ENCODE peak calls at places on chromosomes 2 and 18, in seven cellular contexts. Q is GM12891, W is H1, D is K562, U is SK-N-SH, R is GM12878, Y is HepG2. E is an unnamed sample.

GRCh38 chr2:221680548-221680947 is 108.4 kb upstream of the EPHA4 start:
- DNase-seq in U (no peak), D (no peak), R (no peak), W (no peak), Q (no peak), Y (no peak), E (no peak)

GRCh38 chr2:128413014-128413717 is 94.5 kb upstream of the HS6ST1 start:
- DNase-seq in Q (no peak), R (no peak), W (peak), U (no peak), D (no peak), Y (no peak), E (no peak)

GRCh38 chr2:134075204-134075603 is 178.7 kb upstream of the MGAT5 start:
- DNase-seq in R (no peak), U (no peak), Q (no peak), Y (no peak), D (no peak), W (no peak), E (no peak)

GRCh38 chr2:49988301-49988700 is 834.0 kb upstream of the FSHR start:
- DNase-seq in R (no peak), D (no peak), U (no peak), Q (no peak), Y (no peak), W (no peak), E (no peak)

GRCh38 chr2:215499330-215499729 is 63.5 kb upstream of the FN1 start:
- DNase-seq in Q (no peak), Y (no peak), U (no peak), R (no peak), D (no peak), W (no peak), E (no peak)

GRCh38 chr2:106161938-106162814 is 31.9 kb downstream of the UXS1 start:
- DNase-seq in Y (no peak), R (no peak), W (no peak), Q (no peak), D (peak), U (no peak), E (no peak)

GRCh38 chr2:233966388-233966787 is 49.2 kb downstream of the TRPM8 start:
- DNase-seq in U (no peak), D (no peak), R (no peak), Q (no peak), Y (no peak), W (no peak), E (no peak)

GRCh38 chr2:40740419-40740818 is 288.5 kb upstream of the SLC8A1 start:
- DNase-seq in U (no peak), Y (peak), W (no peak), D (no peak), R (no peak), Q (no peak), E (no peak)

GRCh38 chr2:241111443-241111810 is 9.3 kb upstream of the MTERF4 start:
- DNase-seq in U (no peak), R (no peak), Q (no peak), W (no peak), Y (no peak), D (no peak), E (peak)

GRCh38 chr2:6965071-6965795 is 48.0 kb downstream of the RNF144A start:
- DNase-seq in Y (no peak), R (no peak), U (no peak), D (no peak), Q (no peak), W (no peak), E (no peak)

GRCh38 chr2:152491139-152491472 is 156.1 kb downstream of the FMNL2 start:
- DNase-seq in D (no peak), W (no peak), Q (no peak), U (no peak), Y (no peak), R (no peak), E (no peak)

GRCh38 chr2:200406379-200406778 is 99.9 kb downstream of the SPATS2L start:
- DNase-seq in Y (peak), D (no peak), U (no peak), Q (no peak), R (no peak), W (no peak), E (no peak)

GRCh38 chr2:67871696-67872320 is 191.0 kb downstream of the C1D start:
- DNase-seq in Q (no peak), D (no peak), W (no peak), Y (no peak), U (no peak), R (no peak), E (no peak)

GRCh38 chr2:20080415-20080814 is 29.0 kb upstream of the LAPTM4A start:
- DNase-seq in W (no peak), U (no peak), Y (no peak), R (no peak), D (peak), Q (no peak), E (no peak)

GRCh38 chr2:19021721-19022120 is 336.7 kb downstream of the OSR1 start:
- DNase-seq in U (no peak), Y (peak), Q (no peak), R (no peak), D (no peak), W (no peak), E (no peak)

GRCh38 chr2:205511221-205511620 is 171.1 kb upstream of the NRP2 start:
- DNase-seq in D (no peak), Y (no peak), R (no peak), U (no peak), Q (no peak), W (no peak), E (no peak)

GRCh38 chr2:8448822-8449577 is 232.9 kb upstream of the ID2 start:
- DNase-seq in Q (no peak), R (no peak), W (no peak), D (no peak), Y (no peak), U (peak), E (no peak)

GRCh38 chr2:224689539-224689938 is 26.6 kb downstream of the CCDC195 start:
- DNase-seq in U (no peak), R (no peak), Y (no peak), D (no peak), W (no peak), Q (no peak), E (no peak)

GRCh38 chr2:130264501-130264900 is 66.3 kb upstream of the TUBA3E start:
- DNase-seq in D (no peak), W (no peak), U (no peak), Q (no peak), Y (no peak), R (no peak), E (no peak)

GRCh38 chr2:33071591-33071990 is 124.8 kb downstream of the LTBP1 start:
- DNase-seq in D (no peak), U (no peak), W (no peak), Q (no peak), Y (no peak), R (no peak), E (no peak)

GRCh38 chr2:86020984-86021383 is 84.7 kb downstream of the POLR1A start:
- DNase-seq in Q (no peak), Y (no peak), D (no peak), R (no peak), W (no peak), U (no peak), E (no peak)

GRCh38 chr2:124088621-124089020 is 63.5 kb downstream of the CNTNAP5 start:
- DNase-seq in Y (no peak), U (no peak), R (no peak), W (no peak), Q (no peak), D (no peak), E (no peak)

GRCh38 chr2:53740170-53740569 is 27.4 kb upstream of the CHAC2 start:
- DNase-seq in D (peak), U (peak), Q (no peak), R (no peak), Y (peak), W (no peak), E (no peak)

GRCh38 chr18:56570971-56571370 is 67.4 kb downstream of the TXNL1 start:
- DNase-seq in Q (no peak), W (no peak), D (no peak), Y (peak), U (no peak), R (no peak), E (no peak)

GRCh38 chr2:46276652-46277051 is 20.6 kb upstream of the EPAS1 start:
- DNase-seq in Q (no peak), W (no peak), D (no peak), Y (no peak), R (no peak), U (no peak), E (no peak)

GRCh38 chr18:22545091-22545795 is 127.5 kb upstream of the CTAGE1 start:
- DNase-seq in Y (no peak), Q (no peak), W (no peak), D (no peak), U (no peak), R (no peak), E (no peak)

GRCh38 chr2:20242727-20243377 is 17.9 kb upstream of the SDC1 start:
- DNase-seq in Y (peak), W (peak), Q (no peak), D (no peak), R (no peak), U (peak), E (no peak)

DNA sequence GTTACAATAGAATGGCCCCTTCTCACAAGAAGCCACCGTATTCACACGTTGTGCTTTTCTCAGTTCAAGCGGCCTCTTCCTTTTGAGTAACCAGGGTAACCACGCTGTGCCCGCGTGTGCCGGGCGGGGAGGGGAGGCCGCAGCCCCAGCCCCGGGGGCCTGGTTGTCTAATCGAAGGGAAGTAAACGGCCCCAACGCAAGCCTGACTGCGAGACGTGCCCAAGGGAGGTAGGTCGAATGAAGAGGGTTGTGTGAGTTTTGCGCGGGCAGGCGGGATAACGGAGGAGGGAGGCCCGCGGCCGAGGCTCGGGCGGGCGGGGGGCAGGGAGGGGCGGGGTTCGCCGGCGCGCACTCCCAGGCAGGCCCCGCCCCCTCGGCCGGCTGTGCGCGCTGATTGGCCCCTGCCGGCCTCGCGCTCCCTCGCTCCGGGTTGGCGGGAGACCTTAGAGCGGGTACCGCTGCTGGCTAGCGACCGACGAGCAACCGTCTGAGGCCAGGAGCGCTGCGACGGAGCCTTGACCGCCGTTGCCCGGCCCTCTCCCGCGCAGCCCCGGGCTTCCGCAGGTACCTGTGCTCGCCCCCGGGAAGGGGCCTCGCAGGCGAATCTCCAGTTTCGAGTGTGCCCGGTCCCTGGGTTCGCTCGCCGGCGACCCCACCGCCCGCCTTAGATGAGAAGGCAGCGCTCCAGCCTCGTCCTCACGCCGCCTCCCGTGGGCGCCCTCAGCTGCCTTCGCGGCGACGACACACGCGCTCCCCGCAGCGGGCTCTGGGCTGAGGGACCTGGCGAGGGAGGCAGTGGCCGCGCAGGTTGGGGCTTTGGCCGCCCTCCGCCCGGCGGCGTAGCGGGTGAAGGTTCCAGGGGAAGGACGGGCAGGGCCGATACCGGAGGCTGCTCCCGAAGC is at the start of gene SPDYA:
- DNase-seq in Q (peak), R (no peak), W (peak), Y (no peak), D (no peak), U (peak), E (peak)
- TF ChIP-seq POLR2AphosphoS5 in Q (no peak), R (no peak), W (no peak), Y (no peak), D (no peak), U (peak), E (no peak)

DNA sequence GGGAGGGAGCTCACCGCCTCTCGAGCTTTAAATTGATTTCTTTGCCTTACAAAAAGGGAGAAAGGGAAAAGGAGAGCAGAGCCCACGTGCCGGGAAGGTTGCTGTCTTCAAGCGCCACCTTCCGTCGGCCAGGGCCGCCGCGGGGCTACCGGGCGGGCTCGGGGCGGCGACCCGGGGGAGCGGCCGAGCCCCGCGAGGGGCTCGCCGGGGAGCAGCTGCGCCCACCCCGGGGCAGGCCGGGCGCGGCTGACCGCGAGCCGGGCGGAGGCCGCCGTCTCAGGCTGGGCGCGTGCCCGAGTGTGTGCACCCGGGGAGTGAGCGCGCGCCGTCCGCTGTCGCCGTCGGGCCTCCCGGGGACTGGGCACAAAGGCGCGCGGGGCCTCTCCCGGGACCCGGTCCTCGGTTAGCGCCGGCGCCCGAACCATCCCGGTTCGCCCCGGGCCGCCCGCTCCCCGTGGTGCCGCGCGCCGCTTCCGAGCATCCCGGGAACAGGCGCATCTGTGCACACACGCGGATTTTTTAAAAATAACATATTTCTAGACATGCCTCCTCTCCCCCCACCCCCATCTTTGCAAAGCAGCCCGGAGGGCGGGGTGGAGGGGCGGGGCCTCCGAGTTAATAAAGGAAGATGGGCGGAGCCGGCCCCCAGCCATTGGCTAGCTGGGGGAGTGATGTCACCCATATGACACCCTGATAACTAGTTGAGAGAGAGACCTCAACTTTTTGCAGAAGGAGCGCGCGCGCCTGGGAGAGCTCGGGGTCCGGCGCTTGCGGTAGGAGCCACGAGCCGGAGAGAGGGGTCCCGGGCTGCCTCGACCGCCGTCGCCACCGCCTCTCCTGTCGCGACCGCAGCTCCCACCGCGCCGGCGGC is at the start of gene SOX11:
- DNase-seq in W (peak), Y (no peak), R (no peak), D (no peak), U (peak), Q (no peak), E (no peak)
- TF ChIP-seq TAF1 in W (peak), Y (no peak), R (no peak), D (no peak), U (peak), Q (no peak), E (no peak)

GRCh38 chr2:137966043-137966442 is 1.8 kb downstream of the HNMT start:
- DNase-seq in W (no peak), U (no peak), Y (no peak), Q (no peak), R (no peak), D (no peak), E (no peak)
- TF ChIP-seq POLR2AphosphoS5 in W (no peak), U (no peak), Y (no peak), Q (no peak), R (no peak), D (no peak), E (no peak)

GRCh38 chr2:96802281-96802595 is 13.8 kb upstream of the CNNM3 start:
- DNase-seq in D (no peak), U (peak), W (no peak), R (no peak), Y (no peak), Q (no peak), E (no peak)
- TF ChIP-seq TAF1 in D (no peak), U (no peak), W (no peak), R (no peak), Y (no peak), Q (no peak), E (no peak)

GRCh38 chr18:62717059-62717849 is 1.9 kb downstream of the PHLPP1 start:
- DNase-seq in D (peak), R (no peak), W (no peak), U (peak), Y (peak), Q (no peak), E (no peak)
- TF ChIP-seq POLR2AphosphoS5 in D (no peak), R (no peak), W (no peak), U (no peak), Y (no peak), Q (no peak), E (no peak)

GRCh38 chr2:230128943-230129342 is 60.2 kb upstream of the SLC16A14 start:
- DNase-seq in Y (no peak), U (no peak), R (no peak), D (no peak), W (no peak), Q (no peak), E (no peak)

GRCh38 chr2:230129343-230129742 is 60.6 kb upstream of the SLC16A14 start:
- DNase-seq in U (no peak), W (no peak), Y (peak), R (no peak), Q (no peak), D (no peak), E (no peak)

GRCh38 chr2:230124235-230124634 is 55.5 kb upstream of the SLC16A14 start:
- DNase-seq in R (no peak), W (no peak), Y (no peak), Q (no peak), D (no peak), U (no peak), E (no peak)

GRCh38 chr2:230130668-230131364 is 62.1 kb upstream of the SLC16A14 start:
- DNase-seq in Y (peak), D (peak), U (no peak), R (no peak), W (no peak), Q (no peak), E (no peak)

GRCh38 chr2:230124792-230125452 is 56.2 kb upstream of the SLC16A14 start:
- DNase-seq in Q (no peak), R (no peak), D (no peak), U (no peak), W (no peak), Y (no peak), E (no peak)
- TF ChIP-seq TAF1 in Q (no peak), R (no peak), D (no peak), U (no peak), W (no peak), Y (no peak), E (no peak)

GRCh38 chr2:239108459-239108858 is 260.6 kb downstream of the TWIST2 start:
- DNase-seq in W (no peak), Y (no peak), D (no peak), R (no peak), Q (no peak), U (no peak), E (no peak)

GRCh38 chr2:239110595-239111048 is 262.7 kb downstream of the TWIST2 start:
- DNase-seq in R (no peak), W (no peak), Q (no peak), U (no peak), Y (no peak), D (no peak), E (no peak)

GRCh38 chr2:239107936-239108335 is 260.1 kb downstream of the TWIST2 start:
- DNase-seq in D (no peak), U (no peak), W (no peak), R (no peak), Q (no peak), Y (no peak), E (no peak)

GRCh38 chr2:239109916-239110545 is 262.1 kb downstream of the TWIST2 start:
- DNase-seq in R (no peak), U (no peak), Y (no peak), Q (no peak), W (no peak), D (no peak), E (no peak)

GRCh38 chr2:239109041-239109915 is 261.4 kb downstream of the TWIST2 start:
- DNase-seq in W (no peak), Y (no peak), D (no peak), U (no peak), R (no peak), Q (no peak), E (no peak)
- TF ChIP-seq POLR2AphosphoS5 in W (no peak), Y (no peak), D (no peak), U (no peak), R (no peak), Q (no peak), E (no peak)

E was measured in GM12892.